ENCODE peak calls at places on chromosomes 11 and 22, in four cellular contexts. E is prostate gland, M is GM12892, R is suprapubic skin. J is an unnamed sample.

GRCh38 chr11:132607575-132607974 is 924.7 kb downstream of the OPCML start:
- DNase-seq in E (no peak), R (no peak), M (no peak), J (no peak)

GRCh38 chr11:97743205-97743742 is 1277.5 kb upstream of the CNTN5 start:
- DNase-seq in M (no peak), R (no peak), E (no peak), J (no peak)

GRCh38 chr11:70567680-70568503 is 169.6 kb downstream of the CTTN start:
- DNase-seq in E (peak), R (no peak), M (no peak), J (peak)

GRCh38 chr11:56783448-56784041 is 35.0 kb upstream of the OR9G4 start:
- DNase-seq in M (no peak), R (no peak), E (peak), J (no peak)

GRCh38 chr11:67268036-67268683 is 1.9 kb downstream of the GRK2 start:
- DNase-seq in M (peak), R (no peak), E (no peak), J (peak)

GRCh38 chr11:92707665-92708064 is 261.8 kb upstream of the MTNR1B start:
- DNase-seq in R (no peak), E (no peak), M (no peak), J (no peak)

GRCh38 chr11:9759519-9760179 is 95.8 kb downstream of the SWAP70 start:
- DNase-seq in M (peak), E (peak), R (peak), J (peak)

GRCh38 chr11:109350091-109350490 is 71.9 kb upstream of the C11orf87 start:
- DNase-seq in R (no peak), M (no peak), E (no peak), J (no peak)

GRCh38 chr22:24418786-24419479 is 8.5 kb upstream of the ADORA2A start:
- DNase-seq in R (no peak), E (no peak), M (no peak), J (no peak)
- TF ChIP-seq POLR2AphosphoS5 in R (no peak), E (no peak), M (peak), J (no peak)

GRCh38 chr22:22195265-22196017 is 49.1 kb upstream of the VPREB1 start:
- DNase-seq in M (peak), E (peak), R (no peak), J (peak)
- TF ChIP-seq POLR2A in M (no peak), E (no peak), R (no peak), J (no peak)

GRCh38 chr11:16881074-16881709 is 133.0 kb downstream of the PLEKHA7 start:
- DNase-seq in R (no peak), E (peak), M (no peak), J (no peak)

GRCh38 chr11:16883179-16883578 is 131.0 kb downstream of the PLEKHA7 start:
- DNase-seq in R (no peak), E (peak), M (no peak), J (peak)

GRCh38 chr11:16879690-16880089 is 134.5 kb downstream of the PLEKHA7 start:
- DNase-seq in R (no peak), M (no peak), E (no peak), J (no peak)

GRCh38 chr11:16880184-16880583 is 134.0 kb downstream of the PLEKHA7 start:
- DNase-seq in R (no peak), M (no peak), E (no peak), J (no peak)

DNA sequence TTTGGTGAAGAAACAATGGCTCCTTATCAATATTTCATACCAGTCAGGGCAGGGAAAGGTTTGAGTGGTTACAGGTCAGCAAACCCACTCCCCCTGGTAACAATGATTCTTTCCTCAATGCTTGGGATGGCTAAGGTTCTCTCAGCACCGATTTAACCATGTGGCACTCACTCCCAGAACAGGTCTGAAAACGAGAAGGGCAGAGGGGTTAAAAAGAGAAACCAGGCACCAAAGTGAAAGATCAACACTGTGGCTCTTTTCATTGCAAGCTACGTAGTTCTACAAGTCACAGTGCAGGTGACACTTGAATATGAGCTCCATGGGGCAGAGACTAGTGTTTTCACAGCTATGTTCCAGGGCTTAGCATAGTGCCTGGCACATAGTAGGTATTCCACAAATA is 132.4 kb downstream of the PLEKHA7 start:
- DNase-seq in E (no peak), R (no peak), M (no peak), J (no peak)
- TF ChIP-seq POLR2AphosphoS5 in E (no peak), R (no peak), M (no peak), J (no peak)

GRCh38 chr11:118792642-118793124 is 1.7 kb upstream of the DDX6 start:
- DNase-seq in R (peak), M (peak), E (peak), J (peak)

GRCh38 chr11:118790357-118791014 is 478 bp downstream of the DDX6 start:
- DNase-seq in E (peak), M (peak), R (peak), J (peak)

GRCh38 chr11:118791015-118791960 is at the start of gene DDX6:
- DNase-seq in M (peak), R (peak), E (peak), J (peak)

GRCh38 chr11:118789501-118790356 is 1.2 kb downstream of the DDX6 start:
- DNase-seq in E (peak), M (no peak), R (no peak), J (no peak)

DNA sequence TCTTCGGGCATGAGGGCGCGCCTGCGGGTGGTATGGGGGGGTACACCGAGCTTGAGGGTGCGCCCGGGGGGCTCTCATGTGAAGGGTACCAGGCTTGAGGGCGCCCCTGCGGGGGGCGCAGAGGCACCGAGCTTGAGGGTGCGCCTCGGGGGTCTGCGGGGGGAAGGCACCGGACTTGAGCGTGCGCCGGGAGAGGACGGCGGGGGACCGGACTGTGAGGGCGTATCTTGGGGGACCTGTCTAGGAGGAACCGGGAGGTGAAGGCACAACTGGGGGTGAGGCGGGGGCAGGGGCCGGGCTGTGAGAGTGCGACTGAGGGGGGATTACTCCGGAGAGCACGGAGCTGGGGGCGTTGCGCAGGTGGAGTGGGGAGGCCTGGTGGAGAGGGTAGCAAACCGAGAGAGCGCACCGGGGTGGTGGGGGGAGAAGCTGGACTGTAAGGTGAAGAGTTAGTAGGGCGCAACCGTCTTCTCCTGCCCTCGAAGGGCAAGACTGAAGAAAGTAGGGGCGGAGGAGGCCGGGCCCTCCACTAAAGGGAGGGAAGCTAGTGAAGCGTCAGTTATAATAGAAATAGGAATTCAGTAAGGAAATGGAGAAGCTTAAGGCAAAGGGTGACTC is 1.1 kb upstream of the DDX6 start:
- DNase-seq in E (peak), M (peak), R (peak), J (peak)
- TF ChIP-seq POLR2A in E (no peak), M (peak), R (no peak), J (no peak)

DNA sequence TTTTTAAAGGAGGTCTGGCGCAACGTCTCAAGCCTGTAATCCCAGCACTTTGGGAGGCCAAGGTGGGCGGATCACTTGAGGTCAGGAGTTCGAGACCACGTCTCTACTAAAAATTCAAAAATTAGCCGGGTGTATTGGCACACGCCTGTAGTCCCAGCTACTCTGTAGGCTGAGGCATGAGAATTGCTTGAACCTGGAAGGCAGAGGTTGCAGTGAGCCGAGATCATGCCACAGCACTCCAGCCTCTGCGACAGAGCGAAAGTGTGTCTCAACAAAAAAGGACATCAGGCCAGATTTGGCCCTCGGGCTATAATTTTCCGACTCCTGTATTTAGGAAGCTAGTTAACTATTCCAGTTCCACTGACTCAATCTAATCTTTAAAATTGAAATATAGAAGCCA is 78.7 kb upstream of the SLC25A18 start:
- DNase-seq in M (no peak), R (no peak), E (no peak), J (no peak)
- TF ChIP-seq POLR2AphosphoS5 in M (no peak), R (no peak), E (no peak), J (no peak)